ENCODE peak calls at places on chromosomes 5 and 9, in ten cellular contexts. E, O, F, R, B, X, P, N, H and K are unnamed samples.

GRCh38 chr9:93577045-93577939 is 908 bp downstream of the PHF2 start:
- DNase-seq in F (peak; percentile 56), H (no peak), P (peak; percentile 31), R (peak; percentile 39), E (peak; percentile 49), B (peak; percentile 54), X (peak; percentile 47), O (no peak), N (peak; percentile 37), K (peak; percentile 64)

GRCh38 chr9:80605129-80605528 is 1033.4 kb downstream of the TLE4 start:
- DNase-seq in B (no peak), R (no peak), P (no peak), F (no peak), O (no peak), N (no peak), X (no peak), H (no peak), E (no peak), K (no peak)

GRCh38 chr5:132425009-132425937 is 55.8 kb downstream of the SLC22A5 start:
- DNase-seq in R (no peak), E (peak; percentile 53), F (no peak), X (no peak), O (peak; percentile 59), B (no peak), P (no peak), N (peak; percentile 54), H (no peak), K (no peak)

GRCh38 chr5:93117753-93118531 is 463.1 kb downstream of the NR2F1-AS1 start:
- DNase-seq in R (no peak), X (no peak), N (no peak), E (no peak), F (no peak), H (no peak), P (no peak), B (no peak), O (no peak), K (no peak)

GRCh38 chr5:170219615-170220014 is 13.2 kb upstream of the C5orf58 start:
- DNase-seq in X (no peak), R (no peak), O (no peak), N (no peak), P (no peak), H (no peak), B (no peak), F (no peak), E (no peak), K (no peak)

GRCh38 chr5:103821361-103821760 is 258.8 kb upstream of the NUDT12 start:
- DNase-seq in R (no peak), E (no peak), X (no peak), P (no peak), O (no peak), F (no peak), N (no peak), B (no peak), H (no peak), K (no peak)

GRCh38 chr9:76403352-76403751 is 9.1 kb upstream of the RFK start:
- DNase-seq in O (no peak), B (no peak), X (no peak), R (no peak), F (no peak), N (no peak), P (no peak), H (peak; percentile 12), E (peak; percentile 9), K (no peak)

GRCh38 chr9:75962186-75963036 is 71.9 kb downstream of the PCSK5 start:
- DNase-seq in O (no peak), X (no peak), F (peak; percentile 77), N (no peak), B (peak; percentile 20), H (peak; percentile 12), R (peak; percentile 63), E (no peak), P (no peak), K (peak; percentile 48)

GRCh38 chr5:138349842-138350635 is 2.4 kb upstream of the KDM3B start:
- DNase-seq in N (no peak), X (no peak), F (no peak), P (no peak), R (no peak), B (no peak), H (no peak), E (no peak), O (no peak), K (no peak)

GRCh38 chr9:17688834-17689233 is 110.0 kb downstream of the SH3GL2 start:
- DNase-seq in H (no peak), E (no peak), X (no peak), B (no peak), N (no peak), O (no peak), R (no peak), F (no peak), P (no peak), K (no peak)

GRCh38 chr5:16866795-16867584 is 69.1 kb downstream of the MYO10 start:
- DNase-seq in X (no peak), O (no peak), N (peak; percentile 36), H (no peak), B (no peak), P (peak; percentile 79), F (no peak), E (no peak), R (peak; percentile 63), K (no peak)

GRCh38 chr5:178661836-178662540 is 35.1 kb upstream of the CLK4 start:
- DNase-seq in P (no peak), N (no peak), O (no peak), B (no peak), R (no peak), H (no peak), F (no peak), E (no peak), X (no peak), K (no peak)

GRCh38 chr5:178664141-178664540 is 37.3 kb upstream of the CLK4 start:
- DNase-seq in N (no peak), X (no peak), F (no peak), R (no peak), O (no peak), E (no peak), B (no peak), H (no peak), P (no peak), K (no peak)

GRCh38 chr5:178667109-178667508 is 40.3 kb upstream of the CLK4 start:
- DNase-seq in H (no peak), B (no peak), X (no peak), F (no peak), N (no peak), O (no peak), P (no peak), R (no peak), E (no peak), K (no peak)

GRCh38 chr5:178667685-178668084 is 40.8 kb upstream of the CLK4 start:
- DNase-seq in E (no peak), P (no peak), B (no peak), X (no peak), N (no peak), O (no peak), F (no peak), H (no peak), R (no peak), K (no peak)

GRCh38 chr5:178662541-178662860 is 35.7 kb upstream of the CLK4 start:
- DNase-seq in F (no peak), O (no peak), B (no peak), N (no peak), X (no peak), P (no peak), H (no peak), R (no peak), E (no peak), K (no peak)
- H3K4me1 ChIP-seq in F (no peaks in the 10 kb centered on the region), O (no peaks in the 10 kb centered on the region), B (no peaks in the 10 kb centered on the region), N (no peaks in the 10 kb centered on the region), X (no peaks in the 10 kb centered on the region), P (no peaks in the 10 kb centered on the region), H (no peaks in the 10 kb centered on the region), R (no peaks in the 10 kb centered on the region), E (peaks cover 1% of the 10 kb centered on the region), K (no peaks in the 10 kb centered on the region)

GRCh38 chr9:11946521-11946920 is 746.7 kb upstream of the TYRP1 start:
- DNase-seq in O (no peak), F (no peak), P (no peak), N (no peak), B (no peak), E (no peak), R (no peak), X (no peak), H (no peak), K (no peak)
- H3K9me3 ChIP-seq in O (no peaks in the 10 kb centered on the region), F (no peaks in the 10 kb centered on the region), P (peaks cover 5% of the 10 kb centered on the region), N (no peaks in the 10 kb centered on the region), B (no peaks in the 10 kb centered on the region), E (no peaks in the 10 kb centered on the region), R (no peaks in the 10 kb centered on the region), X (no peaks in the 10 kb centered on the region), H (no peaks in the 10 kb centered on the region), K (no peaks in the 10 kb centered on the region)

GRCh38 chr9:111895996-111896941 is at the start of gene UGCG:
- DNase-seq in P (peak; percentile 92), B (peak; percentile 92), F (peak; percentile 95), X (peak; percentile 91), R (peak; percentile 90), O (peak; percentile 91), H (peak; percentile 73), E (peak; percentile 94), N (peak; percentile 92), K (peak; percentile 92)
- TF ChIP-seq POLR2A in P (peak; percentile 89), B (peak; percentile 97), F (peak; percentile 99), X (peak; percentile 97), R (peak; percentile 98), O (peak; percentile 77), H (peak; percentile 97), E (peak; percentile 93), N (peak; percentile 97), K (peak; percentile 92)

DNA sequence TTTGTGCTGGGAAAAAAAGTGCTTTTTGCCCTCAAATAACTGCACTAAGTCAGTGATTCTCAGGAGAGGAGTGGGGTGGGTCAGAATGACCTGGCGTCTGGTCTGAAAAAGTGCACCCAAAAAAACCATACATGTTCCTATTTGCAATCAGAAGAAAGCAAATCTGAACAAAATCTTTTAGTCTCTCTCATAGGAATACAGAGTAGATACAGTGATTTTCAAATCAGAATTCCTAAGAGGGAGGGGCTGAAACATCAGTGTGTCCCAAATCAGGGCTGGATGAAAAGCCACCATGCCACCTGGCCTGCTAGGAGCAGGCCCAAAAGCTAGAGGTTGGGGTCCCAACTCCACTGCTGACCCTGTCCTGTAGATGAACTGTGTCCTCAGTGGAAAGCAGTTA is 66.8 kb downstream of the RAPGEF1 start:
- DNase-seq in F (no peak), N (no peak), H (no peak), X (no peak), E (no peak), B (no peak), P (no peak), O (no peak), R (no peak), K (no peak)
- H3K4me1 ChIP-seq in F (peaks cover 48% of the 10 kb centered on the region), N (peaks cover 66% of the 10 kb centered on the region), H (no peaks in the 10 kb centered on the region), X (peaks cover 37% of the 10 kb centered on the region), E (peaks cover 11% of the 10 kb centered on the region), B (peaks cover 100% of the 10 kb centered on the region), P (peaks cover 57% of the 10 kb centered on the region), O (no peaks in the 10 kb centered on the region), R (peaks cover 45% of the 10 kb centered on the region), K (peaks cover 31% of the 10 kb centered on the region)

GRCh38 chr5:141359790-141360426 is at the start of gene PCDHGB2:
- DNase-seq in P (no peak), E (peak; percentile 40), X (no peak), H (no peak), O (no peak), B (no peak), R (no peak), N (no peak), F (no peak), K (no peak)
- H3K9me3 ChIP-seq in P (peaks cover 97% of the 10 kb centered on the region), E (no peaks in the 10 kb centered on the region), X (no peaks in the 10 kb centered on the region), H (no peaks in the 10 kb centered on the region), O (peaks cover 96% of the 10 kb centered on the region), B (peaks cover 97% of the 10 kb centered on the region), R (no peaks in the 10 kb centered on the region), N (peaks cover 67% of the 10 kb centered on the region), F (peaks cover 3% of the 10 kb centered on the region), K (peaks cover 64% of the 10 kb centered on the region)